ENCODE peak calls at places on chromosomes 1 and 21, in seven cellular contexts. X is cardiac muscle cell, C is SK-N-SH, E is adrenal gland, D is IMR-90, N is endodermal cell, K is uterus. J is an unnamed sample. For H3K4me1, the result is how much of the 10 kb centered on the place peaks cover.

GRCh38 chr1:10733967-10734366 is 62.5 kb downstream of the CASZ1 start:
- DNase-seq in D (no peak), X (no peak), N (peak), C (no peak), K (no peak), E (no peak), J (no peak)

GRCh38 chr1:78627321-78627720 is 7.1 kb downstream of the IFI44L start:
- DNase-seq in E (no peak), N (no peak), D (peak), C (no peak), X (no peak), K (no peak), J (no peak)

GRCh38 chr1:170377896-170378634 is 153.9 kb upstream of the GORAB start:
- DNase-seq in N (no peak), K (no peak), D (no peak), X (peak), C (no peak), E (no peak), J (no peak)

GRCh38 chr1:206739411-206740076 is 31.0 kb upstream of the IL19 start:
- DNase-seq in N (no peak), X (no peak), K (no peak), C (no peak), E (no peak), D (peak), J (peak)

GRCh38 chr1:159946242-159947187 is 1.1 kb upstream of the IGSF9 start:
- DNase-seq in X (no peak), E (no peak), C (no peak), D (no peak), K (no peak), N (peak), J (no peak)

GRCh38 chr1:194568610-194569009 is 1382.2 kb upstream of the B3GALT2 start:
- DNase-seq in N (peak), X (no peak), C (no peak), D (peak), K (no peak), E (no peak), J (peak)

GRCh38 chr21:38352536-38353219 is 95.9 kb downstream of the KCNJ15 start:
- DNase-seq in E (peak), C (peak), K (no peak), D (peak), N (peak), X (peak), J (peak)

GRCh38 chr1:212721388-212722247 is 22.0 kb upstream of the BATF3 start:
- DNase-seq in E (no peak), X (peak), C (no peak), K (no peak), N (no peak), D (peak), J (no peak)

GRCh38 chr1:200118779-200119505 is 91.4 kb downstream of the NR5A2 start:
- DNase-seq in D (no peak), N (no peak), E (no peak), X (no peak), K (no peak), C (no peak), J (peak)

GRCh38 chr1:167463856-167464565 is 54.3 kb downstream of the CD247 start:
- DNase-seq in E (no peak), X (no peak), K (no peak), C (no peak), D (no peak), N (no peak), J (no peak)

GRCh38 chr21:34989337-34990151 is 59.6 kb downstream of the RUNX1 start:
- DNase-seq in D (no peak), K (no peak), C (no peak), N (no peak), X (no peak), E (no peak), J (no peak)

GRCh38 chr1:167805041-167805556 is 83.3 kb downstream of the MPZL1 start:
- DNase-seq in C (peak), D (no peak), E (no peak), X (no peak), K (no peak), N (no peak), J (no peak)

GRCh38 chr1:151372411-151372934 is at the start of gene SELENBP1:
- DNase-seq in D (peak), C (no peak), N (peak), E (peak), X (peak), K (peak), J (peak)

GRCh38 chr1:46236882-46237281 is 10.7 kb upstream of the RAD54L start:
- DNase-seq in E (no peak), N (no peak), X (no peak), K (no peak), D (no peak), C (no peak), J (no peak)

GRCh38 chr21:46552274-46552673 is 52.6 kb downstream of the S100B start:
- DNase-seq in D (no peak), C (no peak), N (no peak), K (no peak), X (no peak), E (no peak), J (no peak)

GRCh38 chr21:44867999-44868700 is 5.3 kb downstream of the PTTG1IP start:
- DNase-seq in K (no peak), D (no peak), N (no peak), E (peak), X (no peak), C (no peak), J (no peak)

GRCh38 chr1:31753623-31754349 is 10.4 kb downstream of the ADGRB2 start:
- DNase-seq in N (no peak), C (peak), K (no peak), E (peak), X (peak), D (peak), J (no peak)

GRCh38 chr21:39434950-39435349 is 10.6 kb downstream of the LCA5L start:
- DNase-seq in K (no peak), C (no peak), N (no peak), D (peak), E (no peak), X (no peak), J (no peak)

GRCh38 chr1:228030451-228031201 is 23.8 kb downstream of the WNT3A start:
- DNase-seq in K (peak), N (peak), C (no peak), D (no peak), E (no peak), X (no peak), J (no peak)

GRCh38 chr1:2192031-2192995 is 2.3 kb downstream of the FAAP20 start:
- DNase-seq in X (peak), D (peak), N (no peak), K (no peak), E (peak), C (no peak), J (no peak)

GRCh38 chr21:41651396-41651795 is 115.5 kb downstream of the RIPK4 start:
- DNase-seq in C (no peak), N (no peak), K (no peak), X (no peak), E (no peak), D (no peak), J (no peak)

GRCh38 chr1:6179564-6180175 is 451 bp downstream of the CHD5 start:
- DNase-seq in X (no peak), E (no peak), K (no peak), N (peak), D (no peak), C (peak), J (no peak)
- H3K4me1 ChIP-seq in X (under half), E (under half), K (under half), N (under half), D (under half), C (under half), J (under half)

GRCh38 chr1:232793944-232794343 is 11.3 kb upstream of the MAP10 start:
- DNase-seq in N (no peak), X (peak), E (peak), C (no peak), D (peak), K (no peak), J (no peak)
- TF ChIP-seq CTCF in N (no peak), X (no peak), E (no peak), C (no peak), D (peak), K (no peak), J (no peak)

GRCh38 chr1:13899856-13900255 is 199.9 kb downstream of the PRDM2 start:
- DNase-seq in X (peak), C (no peak), K (no peak), N (no peak), E (no peak), D (no peak), J (no peak)

GRCh38 chr1:13898406-13898805 is 198.4 kb downstream of the PRDM2 start:
- DNase-seq in D (no peak), N (no peak), C (no peak), K (no peak), X (no peak), E (no peak), J (no peak)

GRCh38 chr1:13900583-13900982 is 200.6 kb downstream of the PRDM2 start:
- DNase-seq in C (no peak), E (no peak), N (no peak), X (no peak), K (no peak), D (no peak), J (no peak)

GRCh38 chr1:13893456-13893855 is 193.5 kb downstream of the PRDM2 start:
- DNase-seq in C (no peak), D (no peak), E (no peak), X (no peak), K (no peak), N (peak), J (peak)

GRCh38 chr1:13896932-13897331 is 196.9 kb downstream of the PRDM2 start:
- DNase-seq in C (no peak), E (no peak), K (no peak), D (no peak), N (no peak), X (no peak), J (no peak)
- H3K4me1 ChIP-seq in C (under half), E (under half), K (under half), D (under half), N (under half), X (under half), J (under half)

DNA sequence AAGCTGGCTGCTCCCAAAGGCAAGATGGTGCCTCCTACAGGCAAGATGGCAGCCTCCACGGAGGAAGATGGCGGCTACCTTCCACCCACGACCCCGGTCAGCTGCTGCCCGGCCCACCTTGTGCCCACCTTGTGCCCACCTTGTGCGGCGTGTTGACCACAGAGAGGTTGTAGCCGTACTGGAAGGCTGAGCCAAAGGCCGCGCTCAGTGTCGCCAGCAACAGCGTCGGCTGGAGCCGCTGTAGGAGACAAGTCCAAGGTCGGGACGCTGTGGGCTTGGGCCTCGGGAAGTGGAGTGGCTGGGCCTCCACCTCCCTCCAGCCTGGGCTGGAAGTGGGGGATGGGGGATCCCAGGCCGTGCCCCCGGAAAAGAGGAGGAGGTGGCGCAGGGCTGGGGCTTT is 1.4 kb downstream of the SLC2A7 start:
- DNase-seq in K (no peak), D (no peak), N (no peak), E (no peak), X (no peak), C (no peak), J (no peak)
- TF ChIP-seq CTCF in K (no peak), D (no peak), N (no peak), E (no peak), X (no peak), C (no peak), J (peak)

GRCh38 chr1:27487927-27488522 is 1.9 kb downstream of the WASF2 start:
- DNase-seq in E (no peak), N (no peak), K (no peak), D (no peak), C (no peak), X (peak), J (no peak)

GRCh38 chr1:27481994-27482620 is 7.9 kb downstream of the WASF2 start:
- DNase-seq in E (no peak), N (no peak), D (no peak), K (no peak), C (no peak), X (no peak), J (no peak)

GRCh38 chr1:27483659-27484058 is 6.3 kb downstream of the WASF2 start:
- DNase-seq in X (no peak), E (no peak), K (no peak), C (no peak), N (peak), D (no peak), J (no peak)

GRCh38 chr1:27488523-27489138 is 1.3 kb downstream of the WASF2 start:
- DNase-seq in X (peak), N (no peak), E (no peak), D (peak), C (no peak), K (peak), J (peak)

DNA sequence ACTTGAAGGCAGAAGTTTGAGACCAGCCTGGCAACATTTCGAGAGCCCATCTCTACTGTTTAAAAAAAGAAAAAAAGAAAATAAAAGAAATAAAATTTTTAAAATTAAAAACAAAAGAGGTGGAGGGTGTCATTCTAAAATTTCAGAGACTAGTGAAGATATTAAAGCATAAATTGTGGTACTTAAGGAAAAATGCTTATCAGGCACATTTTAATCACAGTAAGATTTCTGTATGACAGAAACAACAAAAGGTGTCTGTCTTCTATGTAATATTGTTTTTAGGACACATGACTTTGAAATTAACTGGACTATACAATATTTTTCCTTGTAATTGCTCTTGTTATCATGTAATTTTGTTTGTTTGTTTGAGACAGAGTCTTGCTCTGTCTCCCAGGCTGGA is 4.6 kb downstream of the WASF2 start:
- DNase-seq in N (no peak), X (no peak), E (no peak), D (no peak), K (no peak), C (no peak), J (no peak)
- H3K4me1 ChIP-seq in N (under half), X (under half), E (under half), D (under half), K (under half), C (under half), J (under half)

GRCh38 chr1:87473203-87473661 is 144.6 kb downstream of the LMO4 start:
- DNase-seq in N (peak), K (no peak), D (no peak), C (no peak), X (no peak), E (no peak), J (peak)

GRCh38 chr1:87474098-87474497 is 145.4 kb downstream of the LMO4 start:
- DNase-seq in C (no peak), N (no peak), E (no peak), X (no peak), K (no peak), D (no peak), J (no peak)

GRCh38 chr1:87472716-87473115 is 144.0 kb downstream of the LMO4 start:
- DNase-seq in K (no peak), C (no peak), E (no peak), X (no peak), D (no peak), N (no peak), J (no peak)

DNA sequence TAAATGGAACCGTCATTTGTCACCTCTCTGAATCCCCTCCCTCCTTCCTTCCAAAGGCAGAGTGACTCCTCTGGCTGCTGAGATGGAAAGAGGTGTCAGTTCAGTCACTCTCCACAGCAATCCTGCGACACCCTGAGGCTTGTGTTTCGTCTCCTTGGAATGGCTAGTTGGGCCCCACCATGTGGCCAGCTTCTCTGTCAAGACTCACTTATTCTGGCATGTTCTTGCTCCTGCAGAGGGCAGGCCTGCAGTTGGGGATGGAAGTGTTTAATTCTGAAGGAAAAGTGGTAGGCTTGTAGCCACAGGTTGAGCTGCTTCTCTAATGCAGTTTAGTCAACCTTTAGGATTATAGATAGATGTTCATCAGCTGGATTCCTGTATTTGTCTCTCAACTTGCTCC is 149.6 kb downstream of the LMO4 start:
- DNase-seq in D (peak), N (peak), C (no peak), X (peak), K (peak), E (no peak), J (peak)
- TF ChIP-seq CTCF in D (no peak), N (peak), C (no peak), X (peak), K (no peak), E (no peak), J (peak)

GRCh38 chr1:224732367-224733006 is 116.4 kb downstream of the CNIH3 start:
- DNase-seq in X (no peak), K (no peak), E (no peak), C (no peak), N (no peak), D (no peak), J (no peak)

GRCh38 chr1:224727851-224728250 is 111.7 kb downstream of the CNIH3 start:
- DNase-seq in N (no peak), E (no peak), C (no peak), K (no peak), D (no peak), X (no peak), J (no peak)

GRCh38 chr1:224731633-224732032 is 115.5 kb downstream of the CNIH3 start:
- DNase-seq in X (no peak), K (no peak), C (no peak), N (no peak), E (no peak), D (no peak), J (no peak)

GRCh38 chr1:224730950-224731349 is 114.8 kb downstream of the CNIH3 start:
- DNase-seq in K (no peak), D (peak), N (no peak), E (no peak), C (no peak), X (peak), J (no peak)

DNA sequence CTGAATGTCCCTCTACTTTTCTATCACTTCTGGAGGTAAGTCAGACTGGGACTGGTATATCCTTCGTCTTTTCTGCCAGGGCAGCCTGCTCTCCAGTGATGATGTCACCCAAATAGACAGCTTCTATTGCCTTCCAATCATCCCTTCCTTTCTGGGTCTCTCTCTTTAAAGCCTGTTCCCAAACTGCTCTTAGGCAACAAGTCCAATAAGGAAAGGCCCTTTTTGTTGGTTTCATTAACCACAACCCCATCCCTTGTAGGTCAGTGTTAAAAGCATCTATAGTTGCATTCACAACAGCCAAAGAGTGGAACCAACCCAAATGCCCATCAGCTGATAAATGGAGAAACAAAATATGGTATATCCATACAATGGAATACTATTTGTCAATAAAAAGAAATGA is 114.4 kb downstream of the CNIH3 start:
- DNase-seq in E (no peak), X (peak), D (no peak), N (no peak), C (no peak), K (no peak), J (no peak)
- H3K4me1 ChIP-seq in E (under half), X (under half), D (under half), N (under half), C (under half), K (under half), J (under half)

DNA sequence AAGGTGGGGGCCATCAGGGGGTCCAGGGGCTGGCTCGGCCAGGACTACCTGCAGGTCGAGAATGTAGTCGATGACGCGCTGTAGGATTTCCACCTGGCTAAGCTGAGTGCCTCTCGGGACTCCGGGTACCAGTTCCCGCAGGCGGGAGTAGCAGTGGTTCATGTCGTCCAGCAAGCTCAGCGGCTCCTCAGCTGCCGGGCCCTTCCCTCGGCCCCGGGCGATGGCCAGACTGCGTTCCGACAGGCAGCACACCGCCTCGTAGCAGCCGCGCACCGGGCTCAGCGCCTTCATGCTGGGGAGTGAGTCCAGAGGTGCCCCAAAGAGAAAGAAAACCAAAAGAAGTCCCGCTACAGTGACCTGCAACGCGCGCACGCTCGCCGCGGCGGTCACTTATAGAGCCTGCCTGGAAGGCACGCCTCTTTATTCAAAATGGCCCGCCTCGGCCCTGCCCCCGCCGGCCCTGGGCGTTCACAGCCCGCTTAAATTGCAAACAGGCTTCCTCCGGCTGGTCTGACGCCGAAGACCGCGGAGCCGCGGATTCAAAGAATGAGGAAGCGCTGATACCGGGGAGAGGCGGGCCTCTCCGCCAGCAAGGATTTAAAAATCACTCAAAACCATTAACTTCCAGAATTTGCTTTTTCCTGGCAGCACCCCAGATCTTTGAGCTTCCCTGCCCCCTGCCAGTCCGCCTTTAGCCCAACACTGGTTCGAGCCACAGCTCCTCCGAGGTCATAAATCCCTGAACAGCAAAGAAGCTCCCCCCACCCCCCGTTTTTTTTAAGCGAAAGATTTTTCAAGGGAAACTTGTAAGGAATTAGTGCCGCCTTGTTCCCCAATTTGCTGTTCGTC is at the start of gene ID3:
- DNase-seq in K (peak), E (peak), C (peak), X (peak), N (peak), D (peak), J (peak)
- TF ChIP-seq CTCF in K (no peak), E (no peak), C (no peak), X (no peak), N (no peak), D (no peak), J (no peak)

DNA sequence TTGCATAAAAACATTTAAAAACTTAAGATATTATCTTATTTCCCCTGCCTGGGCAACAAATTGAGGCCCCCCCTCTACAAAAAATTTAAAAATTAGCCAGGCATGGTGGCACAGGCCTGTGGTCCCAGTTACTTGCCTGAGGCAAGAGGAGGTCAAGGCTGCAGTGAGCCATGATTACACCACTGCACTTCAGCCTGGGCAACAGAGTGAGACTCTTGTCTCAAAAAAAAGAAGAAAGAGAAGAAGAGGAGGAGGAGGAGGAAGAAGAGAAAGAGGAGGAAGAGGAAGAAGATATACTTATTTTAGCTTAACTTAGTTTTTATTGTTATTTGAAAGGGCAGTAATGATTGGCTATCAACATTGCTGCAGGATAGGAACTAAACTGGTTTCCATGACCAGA is 73.8 kb upstream of the IPO9 start:
- DNase-seq in X (no peak), E (no peak), N (no peak), C (no peak), K (no peak), D (no peak), J (no peak)
- H3K4me1 ChIP-seq in X (half or more), E (under half), N (under half), C (half or more), K (under half), D (under half), J (under half)